ENCODE peak calls at places on chromosomes 11 and 22, in seven cellular contexts. X, W, A, K, T, C and U are unnamed samples.
A peak's percentile ranks its signal among the peaks of the same experiment; 100 is the strongest.

GRCh38 chr11:26842458-26842841 is 120.6 kb upstream of the SLC5A12 start:
- DNase-seq in K (no peak), C (peak; percentile 79), W (no peak), X (no peak), A (peak; percentile 84), T (no peak), U (no peak)

GRCh38 chr22:29157759-29158535 is 47.7 kb upstream of the EMID1 start:
- DNase-seq in T (no peak), X (peak; percentile 29), C (no peak), K (no peak), W (peak; percentile 28), A (no peak), U (no peak)

GRCh38 chr11:130814440-130815073 is 101.7 kb downstream of the SNX19 start:
- DNase-seq in T (no peak), X (no peak), C (no peak), K (no peak), W (no peak), A (no peak), U (no peak)

GRCh38 chr11:77278595-77279506 is 22.6 kb downstream of the GDPD4 start:
- DNase-seq in T (no peak), X (no peak), W (no peak), A (peak; percentile 30), K (no peak), C (no peak), U (peak; percentile 76)

GRCh38 chr11:8832571-8833260 is 78.3 kb upstream of the AKIP1 start:
- DNase-seq in C (peak; percentile 63), T (peak; percentile 16), X (peak; percentile 73), K (no peak), A (peak; percentile 76), W (no peak), U (peak; percentile 89)

GRCh38 chr22:49907807-49908206 is 10.4 kb downstream of the ALG12 start:
- DNase-seq in T (no peak), W (no peak), K (no peak), C (no peak), X (peak; percentile 59), A (no peak), U (peak; percentile 42)

GRCh38 chr22:33896801-33897620 is 23.3 kb downstream of the LARGE1 start:
- DNase-seq in C (no peak), X (no peak), T (no peak), A (peak; percentile 22), K (no peak), W (no peak), U (no peak)

GRCh38 chr22:44586337-44586990 is 88.4 kb upstream of the RTL6 start:
- DNase-seq in C (no peak), K (no peak), W (peak; percentile 53), T (no peak), X (peak; percentile 79), A (no peak), U (peak; percentile 71)

GRCh38 chr11:3091081-3091845 is 34.0 kb upstream of the CARS1 start:
- DNase-seq in K (no peak), C (no peak), X (peak; percentile 64), W (peak; percentile 49), A (no peak), T (no peak), U (peak; percentile 54)

GRCh38 chr11:43418197-43418596 is 59.5 kb downstream of the TTC17 start:
- DNase-seq in T (no peak), W (no peak), K (peak; percentile 39), A (no peak), C (no peak), X (no peak), U (no peak)

GRCh38 chr11:19872526-19873135 is 160.0 kb downstream of the NAV2 start:
- DNase-seq in K (no peak), T (no peak), C (no peak), X (no peak), A (no peak), W (no peak), U (no peak)

GRCh38 chr11:126032374-126032773 is 30.3 kb downstream of the CDON start:
- DNase-seq in W (no peak), T (no peak), X (no peak), A (no peak), K (no peak), C (no peak), U (no peak)

GRCh38 chr11:27722945-27723344 is 22.7 kb upstream of the BDNF start:
- DNase-seq in X (no peak), C (no peak), A (no peak), W (no peak), K (no peak), T (no peak), U (no peak)

GRCh38 chr11:111452146-111452545 is 60.0 kb downstream of the BTG4 start:
- DNase-seq in X (no peak), W (no peak), K (no peak), A (peak; percentile 13), T (no peak), C (no peak), U (peak; percentile 89)

GRCh38 chr11:15190611-15191010 is 75.9 kb downstream of the INSC start:
- DNase-seq in C (no peak), T (no peak), W (no peak), K (no peak), X (no peak), A (no peak), U (no peak)